ENCODE peak calls at places on chromosomes 1 and 21, in seven cellular contexts. One of them, this sample, is unnamed.

GRCh38 chr1:1356166-1356795 is 2.1 kb downstream of the MXRA8 start:
- DNase-seq in HepG2: no peak
- DNase-seq in NT2/D1: no peak
- DNase-seq in SK-N-SH: no peak
- DNase-seq in K562: no peak
- DNase-seq in GM12878: no peak
- DNase-seq in HCT116: no peak
- DNase-seq in this sample: no peak

GRCh38 chr1:98460136-98460535 is 201.4 kb upstream of the SNX7 start:
- DNase-seq in HepG2: no peak
- DNase-seq in NT2/D1: no peak
- DNase-seq in SK-N-SH: no peak
- DNase-seq in K562: no peak
- DNase-seq in GM12878: no peak
- DNase-seq in HCT116: no peak
- DNase-seq in this sample: no peak

GRCh38 chr1:171389176-171389575 is 75.2 kb downstream of the FMO4 start:
- DNase-seq in HepG2: no peak
- DNase-seq in NT2/D1: no peak
- DNase-seq in SK-N-SH: no peak
- DNase-seq in K562: no peak
- DNase-seq in GM12878: no peak
- DNase-seq in HCT116: no peak
- DNase-seq in this sample: no peak

GRCh38 chr1:97013904-97014303 is 292.3 kb downstream of the PTBP2 start:
- DNase-seq in HepG2: no peak
- DNase-seq in NT2/D1: no peak
- DNase-seq in SK-N-SH: no peak
- DNase-seq in K562: no peak
- DNase-seq in GM12878: no peak
- DNase-seq in HCT116: no peak
- DNase-seq in this sample: no peak

GRCh38 chr1:156409424-156409823 is 40.4 kb downstream of the RHBG start:
- DNase-seq in HepG2: no peak
- DNase-seq in NT2/D1: no peak
- DNase-seq in SK-N-SH: no peak
- DNase-seq in K562: no peak
- DNase-seq in GM12878: no peak
- DNase-seq in HCT116: no peak
- DNase-seq in this sample: no peak

GRCh38 chr1:179166663-179167417 is 62.6 kb downstream of the ABL2 start:
- DNase-seq in HepG2: no peak
- DNase-seq in NT2/D1: no peak
- DNase-seq in SK-N-SH: peak; percentile 15
- DNase-seq in K562: no peak
- DNase-seq in GM12878: no peak
- DNase-seq in HCT116: no peak
- DNase-seq in this sample: no peak

GRCh38 chr21:19607983-19608668 is 1204.5 kb upstream of the TMPRSS15 start:
- DNase-seq in HepG2: no peak
- DNase-seq in NT2/D1: no peak
- DNase-seq in SK-N-SH: no peak
- DNase-seq in K562: no peak
- DNase-seq in GM12878: no peak
- DNase-seq in HCT116: no peak
- DNase-seq in this sample: no peak

GRCh38 chr21:35229290-35229689 is 180.2 kb upstream of the RUNX1 start:
- DNase-seq in HepG2: no peak
- DNase-seq in NT2/D1: no peak
- DNase-seq in SK-N-SH: no peak
- DNase-seq in K562: no peak
- DNase-seq in GM12878: no peak
- DNase-seq in HCT116: no peak
- DNase-seq in this sample: no peak

GRCh38 chr1:56904706-56905105 is 50.1 kb downstream of the C8A start:
- DNase-seq in HepG2: no peak
- DNase-seq in NT2/D1: no peak
- DNase-seq in SK-N-SH: no peak
- DNase-seq in K562: no peak
- DNase-seq in GM12878: no peak
- DNase-seq in HCT116: no peak
- DNase-seq in this sample: no peak

DNA sequence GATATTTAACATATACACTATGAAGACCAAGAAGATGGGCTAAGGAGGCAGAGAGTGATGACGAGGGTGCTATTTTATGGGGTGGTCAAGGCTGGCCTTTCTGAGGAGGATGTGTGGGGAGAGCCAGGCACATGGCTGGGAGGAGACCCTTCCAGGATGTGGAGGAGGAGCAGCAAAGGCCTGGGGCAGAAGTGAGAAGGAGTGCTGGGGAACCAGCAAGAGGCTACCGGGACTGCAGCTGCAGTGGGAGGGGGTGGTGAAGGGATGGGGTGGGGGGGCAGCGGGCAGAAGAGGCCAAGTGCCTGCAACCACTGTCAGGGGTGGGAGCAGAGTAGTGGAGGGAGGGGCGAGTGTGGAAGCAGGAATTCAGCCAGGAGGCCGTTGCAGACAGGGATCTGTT is 89.7 kb downstream of the IER5 start:
- DNase-seq in HepG2: no peak
- DNase-seq in NT2/D1: no peak
- DNase-seq in SK-N-SH: peak; percentile 42
- DNase-seq in K562: no peak
- DNase-seq in GM12878: no peak
- DNase-seq in HCT116: no peak
- DNase-seq in this sample: no peak
- TF ChIP-seq YY1 in HepG2: no peak
- TF ChIP-seq YY1 in NT2/D1: no peak
- TF ChIP-seq YY1 in SK-N-SH: no peak
- TF ChIP-seq YY1 in K562: no peak
- TF ChIP-seq YY1 in GM12878: no peak
- TF ChIP-seq YY1 in HCT116: no peak
- TF ChIP-seq YY1 in this sample: no peak

DNA sequence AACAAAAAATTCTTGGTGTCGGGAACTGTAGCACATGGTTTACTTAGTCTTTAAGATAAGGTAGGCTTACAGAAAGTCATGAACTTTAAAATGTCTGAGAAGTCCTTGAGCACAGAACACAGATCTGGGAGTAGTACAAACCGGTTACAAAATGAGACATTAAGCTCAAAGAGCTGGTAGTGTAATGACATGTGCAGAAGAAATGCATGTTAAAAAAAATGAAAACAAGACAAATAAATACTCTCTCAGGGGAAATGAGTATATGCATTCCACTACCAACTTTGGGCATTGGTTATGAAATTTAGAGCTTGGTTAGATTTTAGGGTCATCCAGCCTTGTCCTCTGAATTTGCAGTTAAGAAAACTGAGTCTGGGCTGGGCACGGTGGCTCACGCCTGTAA is 91.5 kb upstream of the F3 start:
- DNase-seq in HepG2: no peak
- DNase-seq in NT2/D1: no peak
- DNase-seq in SK-N-SH: no peak
- DNase-seq in K562: no peak
- DNase-seq in GM12878: no peak
- DNase-seq in HCT116: no peak
- DNase-seq in this sample: no peak
- TF ChIP-seq YY1 in HepG2: no peak
- TF ChIP-seq YY1 in NT2/D1: no peak
- TF ChIP-seq YY1 in SK-N-SH: no peak
- TF ChIP-seq YY1 in K562: no peak
- TF ChIP-seq YY1 in GM12878: no peak
- TF ChIP-seq YY1 in HCT116: no peak
- TF ChIP-seq YY1 in this sample: no peak

GRCh38 chr1:55005351-55006140 is 6.8 kb downstream of the BSND start:
- DNase-seq in HepG2: no peak
- DNase-seq in NT2/D1: no peak
- DNase-seq in SK-N-SH: no peak
- DNase-seq in K562: peak; percentile 33
- DNase-seq in GM12878: no peak
- DNase-seq in HCT116: no peak
- DNase-seq in this sample: no peak

GRCh38 chr1:55010194-55010886 is 11.6 kb downstream of the BSND start:
- DNase-seq in HepG2: no peak
- DNase-seq in NT2/D1: no peak
- DNase-seq in SK-N-SH: no peak
- DNase-seq in K562: no peak
- DNase-seq in GM12878: no peak
- DNase-seq in HCT116: no peak
- DNase-seq in this sample: no peak

GRCh38 chr1:55010887-55011217 is 12.1 kb downstream of the BSND start:
- DNase-seq in HepG2: no peak
- DNase-seq in NT2/D1: no peak
- DNase-seq in SK-N-SH: no peak
- DNase-seq in K562: no peak
- DNase-seq in GM12878: no peak
- DNase-seq in HCT116: no peak
- DNase-seq in this sample: no peak

GRCh38 chr1:55006931-55007330 is 8.2 kb downstream of the BSND start:
- DNase-seq in HepG2: no peak
- DNase-seq in NT2/D1: no peak
- DNase-seq in SK-N-SH: no peak
- DNase-seq in K562: no peak
- DNase-seq in GM12878: no peak
- DNase-seq in HCT116: no peak
- DNase-seq in this sample: no peak

DNA sequence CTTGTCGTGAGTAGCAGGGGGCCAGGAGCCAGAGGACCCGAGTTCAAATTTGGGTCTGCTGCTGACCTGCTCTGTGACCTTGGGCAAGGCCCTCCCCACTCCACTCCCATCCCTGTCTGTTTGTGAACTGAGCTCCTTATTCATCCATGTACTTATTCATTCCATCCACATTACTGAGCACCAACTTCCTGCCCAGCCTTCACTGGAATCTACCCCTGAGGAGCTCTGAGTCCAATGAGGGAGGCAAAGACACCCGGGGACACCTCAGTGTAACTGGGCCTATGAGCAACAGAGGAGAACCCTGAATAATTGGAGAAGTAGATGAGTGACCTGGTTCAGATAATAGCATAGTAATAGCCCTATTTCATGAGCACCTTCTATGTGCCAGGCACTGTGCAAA is 8.9 kb downstream of the BSND start:
- DNase-seq in HepG2: no peak
- DNase-seq in NT2/D1: no peak
- DNase-seq in SK-N-SH: no peak
- DNase-seq in K562: no peak
- DNase-seq in GM12878: no peak
- DNase-seq in HCT116: no peak
- DNase-seq in this sample: no peak
- TF ChIP-seq YY1 in HepG2: no peak
- TF ChIP-seq YY1 in NT2/D1: no peak
- TF ChIP-seq YY1 in SK-N-SH: no peak
- TF ChIP-seq YY1 in K562: no peak
- TF ChIP-seq YY1 in GM12878: no peak
- TF ChIP-seq YY1 in HCT116: no peak
- TF ChIP-seq YY1 in this sample: no peak

GRCh38 chr1:95321516-95321915 is 87.5 kb downstream of the RWDD3 start:
- DNase-seq in HepG2: no peak
- DNase-seq in NT2/D1: no peak
- DNase-seq in SK-N-SH: no peak
- DNase-seq in K562: no peak
- DNase-seq in GM12878: no peak
- DNase-seq in HCT116: no peak
- DNase-seq in this sample: no peak

GRCh38 chr1:95326023-95326422 is 92.0 kb downstream of the RWDD3 start:
- DNase-seq in HepG2: no peak
- DNase-seq in NT2/D1: no peak
- DNase-seq in SK-N-SH: no peak
- DNase-seq in K562: no peak
- DNase-seq in GM12878: no peak
- DNase-seq in HCT116: no peak
- DNase-seq in this sample: no peak

GRCh38 chr1:95325337-95325736 is 91.3 kb downstream of the RWDD3 start:
- DNase-seq in HepG2: no peak
- DNase-seq in NT2/D1: no peak
- DNase-seq in SK-N-SH: peak; percentile 22
- DNase-seq in K562: no peak
- DNase-seq in GM12878: no peak
- DNase-seq in HCT116: no peak
- DNase-seq in this sample: no peak

DNA sequence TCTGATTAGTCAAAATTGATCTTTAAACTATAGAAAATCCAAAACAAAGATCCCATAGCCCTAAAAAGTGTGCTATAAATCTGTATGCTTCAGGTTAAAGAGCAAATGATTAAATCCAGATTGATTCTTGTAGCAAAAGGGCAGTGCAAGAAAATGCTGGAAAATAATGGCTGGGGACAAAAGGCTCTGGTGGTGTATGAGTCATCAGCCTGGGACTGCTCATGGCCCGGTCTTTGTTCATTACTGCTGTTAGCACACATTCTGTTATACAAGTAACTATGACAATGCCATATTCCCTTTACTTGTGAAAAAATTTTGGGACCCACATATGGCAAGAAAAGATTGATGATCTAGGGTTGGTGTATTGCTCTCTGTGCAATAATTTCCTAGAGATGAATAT is 89.1 kb downstream of the RWDD3 start:
- DNase-seq in HepG2: peak; percentile 1
- DNase-seq in NT2/D1: no peak
- DNase-seq in SK-N-SH: no peak
- DNase-seq in K562: no peak
- DNase-seq in GM12878: no peak
- DNase-seq in HCT116: no peak
- DNase-seq in this sample: no peak
- TF ChIP-seq YY1 in HepG2: no peak
- TF ChIP-seq YY1 in NT2/D1: no peak
- TF ChIP-seq YY1 in SK-N-SH: no peak
- TF ChIP-seq YY1 in K562: no peak
- TF ChIP-seq YY1 in GM12878: no peak
- TF ChIP-seq YY1 in HCT116: no peak
- TF ChIP-seq YY1 in this sample: no peak

GRCh38 chr1:236691348-236691747 is 5.0 kb downstream of the ACTN2 start:
- DNase-seq in HepG2: no peak
- DNase-seq in NT2/D1: no peak
- DNase-seq in SK-N-SH: no peak
- DNase-seq in K562: no peak
- DNase-seq in GM12878: no peak
- DNase-seq in HCT116: no peak
- DNase-seq in this sample: no peak
- TF ChIP-seq YY1 in HepG2: no peak
- TF ChIP-seq YY1 in NT2/D1: no peak
- TF ChIP-seq YY1 in SK-N-SH: no peak
- TF ChIP-seq YY1 in K562: no peak
- TF ChIP-seq YY1 in GM12878: no peak
- TF ChIP-seq YY1 in HCT116: no peak
- TF ChIP-seq YY1 in this sample: no peak

GRCh38 chr1:25796807-25797458 is 3.1 kb upstream of the SELENON start:
- DNase-seq in HepG2: peak; percentile 59
- DNase-seq in NT2/D1: peak; percentile 87
- DNase-seq in SK-N-SH: peak; percentile 71
- DNase-seq in K562: peak; percentile 78
- DNase-seq in GM12878: no peak
- DNase-seq in HCT116: peak; percentile 67
- DNase-seq in this sample: peak; percentile 98
- TF ChIP-seq YY1 in HepG2: no peak
- TF ChIP-seq YY1 in NT2/D1: no peak
- TF ChIP-seq YY1 in SK-N-SH: no peak
- TF ChIP-seq YY1 in K562: no peak
- TF ChIP-seq YY1 in GM12878: peak; percentile 42
- TF ChIP-seq YY1 in HCT116: peak; percentile 43
- TF ChIP-seq YY1 in this sample: peak; percentile 25

This sample was measured in H1.